ENCODE peak calls at places on chromosomes 11 and 22, in four cellular contexts. I, X, C and S are unnamed samples.
A peak's percentile ranks its signal among the peaks of the same experiment; 100 is the strongest.

GRCh38 chr11:4083198-4083597 is 11.4 kb upstream of the RRM1 start:
- DNase-seq in I (no peak), X (peak; percentile 34), C (no peak), S (no peak)

GRCh38 chr22:29156507-29156906 is 49.2 kb upstream of the EMID1 start:
- DNase-seq in I (no peak), X (no peak), C (no peak), S (no peak)

GRCh38 chr11:47175746-47176327 is 842 bp downstream of the ARFGAP2 start:
- DNase-seq in I (no peak), X (no peak), C (no peak), S (no peak)

GRCh38 chr11:41282436-41282835 is 177.0 kb downstream of the LRRC4C start:
- DNase-seq in I (no peak), X (no peak), C (no peak), S (no peak)

GRCh38 chr11:4704790-4705334 is 278 bp downstream of the MMP26 start:
- DNase-seq in I (no peak), X (no peak), C (no peak), S (no peak)

GRCh38 chr22:27382947-27383346 is 418.6 kb downstream of the MN1 start:
- DNase-seq in I (no peak), X (no peak), C (no peak), S (no peak)

GRCh38 chr11:47302853-47303252 is 32.9 kb downstream of the MADD start:
- DNase-seq in I (no peak), X (no peak), C (no peak), S (no peak)

GRCh38 chr11:93031386-93031785 is 61.9 kb downstream of the MTNR1B start:
- DNase-seq in I (no peak), X (no peak), C (no peak), S (no peak)

GRCh38 chr11:36312593-36312990 is 16.5 kb downstream of the PRR5L start:
- DNase-seq in I (no peak), X (no peak), C (no peak), S (no peak)

GRCh38 chr11:65185869-65186341 is 4.2 kb downstream of the CAPN1 start:
- DNase-seq in I (no peak), X (no peak), C (no peak), S (no peak)

GRCh38 chr11:126790550-126790981 is 210.0 kb downstream of the KIRREL3 start:
- DNase-seq in I (no peak), X (no peak), C (no peak), S (no peak)

GRCh38 chr22:46931414-46931813 is 169.0 kb downstream of the TBC1D22A start:
- DNase-seq in I (no peak), X (no peak), C (no peak), S (no peak)

GRCh38 chr22:32695451-32695891 is 106.0 kb upstream of the TIMP3 start:
- DNase-seq in I (no peak), X (no peak), C (no peak), S (no peak)

GRCh38 chr11:46006418-46007070 is 84.1 kb downstream of the LARGE2 start:
- DNase-seq in I (no peak), X (no peak), C (no peak), S (peak; percentile 7)

GRCh38 chr11:23359297-23359696 is 499.0 kb upstream of the CCDC179 start:
- DNase-seq in I (no peak), X (no peak), C (no peak), S (no peak)

GRCh38 chr11:65497141-65498041 is 1.5 kb upstream of the MALAT1 start:
- DNase-seq in I (peak; percentile 99), X (peak; percentile 100), C (peak; percentile 97), S (peak; percentile 97)

GRCh38 chr11:33040127-33040861 is 922 bp downstream of the TCP11L1 start:
- DNase-seq in I (no peak), X (no peak), C (peak; percentile 12), S (no peak)

GRCh38 chr22:35552186-35552842 is 11.7 kb downstream of the RASD2 start:
- DNase-seq in I (no peak), X (no peak), C (peak; percentile 80), S (peak; percentile 75)

GRCh38 chr11:26950260-26950719 is 43.6 kb upstream of the FIBIN start:
- DNase-seq in I (no peak), X (peak; percentile 13), C (no peak), S (no peak)

GRCh38 chr22:32745251-32745995 is 56.1 kb upstream of the TIMP3 start:
- DNase-seq in I (peak; percentile 78), X (no peak), C (no peak), S (no peak)

GRCh38 chr11:27571151-27571840 is 64.7 kb upstream of the LIN7C start:
- DNase-seq in I (no peak), X (no peak), C (no peak), S (no peak)

GRCh38 chr11:33475999-33476398 is 218.8 kb downstream of the HIPK3 start:
- DNase-seq in I (no peak), X (no peak), C (no peak), S (no peak)

GRCh38 chr11:116928845-116929244 is 91.4 kb upstream of the APOA1 start:
- DNase-seq in I (no peak), X (no peak), C (no peak), S (no peak)

GRCh38 chr11:2269601-2270321 is 627 bp downstream of the ASCL2 start:
- DNase-seq in I (peak; percentile 58), X (peak; percentile 91), C (peak; percentile 33), S (no peak)

GRCh38 chr11:69605737-69606526 is 35.0 kb upstream of the CCND1 start:
- DNase-seq in I (no peak), X (no peak), C (no peak), S (no peak)

GRCh38 chr11:70734911-70735310 is 336.6 kb downstream of the CTTN start:
- DNase-seq in I (peak; percentile 18), X (no peak), C (no peak), S (no peak)

GRCh38 chr11:70732493-70733206 is 334.3 kb downstream of the CTTN start:
- DNase-seq in I (peak; percentile 17), X (no peak), C (no peak), S (no peak)

GRCh38 chr11:70734379-70734778 is 336.1 kb downstream of the CTTN start:
- DNase-seq in I (peak; percentile 13), X (no peak), C (no peak), S (no peak)

GRCh38 chr11:70731670-70732492 is 333.6 kb downstream of the CTTN start:
- DNase-seq in I (peak; percentile 15), X (no peak), C (no peak), S (no peak)

GRCh38 chr11:70733327-70734325 is 335.3 kb downstream of the CTTN start:
- DNase-seq in I (peak; percentile 20), X (no peak), C (no peak), S (no peak)
- H3K9me3 ChIP-seq in I (no peaks in the 10 kb centered on the region), X (no peaks in the 10 kb centered on the region), C (no peaks in the 10 kb centered on the region), S (no peaks in the 10 kb centered on the region)

DNA sequence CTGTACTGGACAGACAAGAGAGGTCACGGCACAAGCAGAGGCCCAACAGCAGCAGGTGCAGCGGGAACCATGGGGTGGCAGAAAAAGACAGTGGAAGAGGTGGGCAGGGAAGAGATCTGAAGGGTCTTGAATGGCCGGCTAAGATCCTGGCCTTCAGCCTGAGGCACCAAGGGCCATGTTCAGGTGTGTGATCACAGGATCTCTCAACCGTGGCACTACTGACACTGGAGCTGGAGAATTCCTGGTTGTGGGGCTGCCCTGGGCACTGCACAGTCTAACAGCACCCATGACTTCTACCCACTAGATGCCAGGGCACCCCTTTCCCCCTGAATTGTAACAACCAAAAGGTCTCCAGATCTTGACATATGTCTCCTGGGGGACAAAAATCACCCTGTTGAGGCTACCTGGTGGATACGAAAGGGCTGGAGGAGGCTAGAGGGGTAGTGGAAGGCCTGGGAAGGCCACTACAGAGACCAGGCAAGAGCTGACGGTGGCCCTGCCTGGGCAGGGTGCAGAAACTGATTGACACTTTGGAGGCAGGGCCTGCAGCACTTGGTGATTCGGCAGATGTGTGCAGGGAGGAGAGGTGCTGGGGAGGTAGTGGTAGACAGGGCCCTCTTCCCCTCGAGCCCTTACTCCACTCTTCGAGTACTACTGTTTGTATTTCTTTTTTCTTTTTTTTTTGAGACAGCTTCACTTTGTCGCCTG is 8.3 kb downstream of the CSNK1E start:
- DNase-seq in I (no peak), X (no peak), C (no peak), S (no peak)
- H3K9me3 ChIP-seq in I (no peaks in the 10 kb centered on the region), X (no peaks in the 10 kb centered on the region), C (no peaks in the 10 kb centered on the region), S (no peaks in the 10 kb centered on the region)

GRCh38 chr22:48569476-48570233 is 1258.0 kb downstream of the BRD1 start:
- DNase-seq in I (peak; percentile 13), X (peak; percentile 53), C (no peak), S (no peak)
- H3K9me3 ChIP-seq in I (peaks cover 19% of the 10 kb centered on the region), X (peaks cover 9% of the 10 kb centered on the region), C (peaks cover 6% of the 10 kb centered on the region), S (no peaks in the 10 kb centered on the region)

GRCh38 chr11:50080256-50080655 is 47.6 kb downstream of the OR4C45 start:
- DNase-seq in I (no peak), X (no peak), C (no peak), S (no peak)

GRCh38 chr11:50077526-50077925 is 44.9 kb downstream of the OR4C45 start:
- DNase-seq in I (no peak), X (peak; percentile 27), C (no peak), S (no peak)

GRCh38 chr11:50075856-50076255 is 43.2 kb downstream of the OR4C45 start:
- DNase-seq in I (no peak), X (peak; percentile 15), C (no peak), S (no peak)

GRCh38 chr11:50074161-50074560 is 41.5 kb downstream of the OR4C45 start:
- DNase-seq in I (no peak), X (no peak), C (no peak), S (no peak)

GRCh38 chr11:50078001-50078400 is 45.3 kb downstream of the OR4C45 start:
- DNase-seq in I (no peak), X (no peak), C (no peak), S (no peak)
- H3K9me3 ChIP-seq in I (peaks cover 4% of the 10 kb centered on the region), X (peaks cover 4% of the 10 kb centered on the region), C (no peaks in the 10 kb centered on the region), S (no peaks in the 10 kb centered on the region)